ENCODE peak calls at places on chromosomes 11 and 22, in seven cellular contexts. R is heart left ventricle, H is spleen, U is adrenal gland, K is fibroblast of lung, W is endothelial cell of umbilical vein, E is coronary artery. L is an unnamed sample.

GRCh38 chr11:76621866-76622265 is 48.7 kb downstream of the LRRC32 start:
- DNase-seq in W (no peak), U (no peak), K (peak), H (peak), R (no peak), E (no peak), L (no peak)

GRCh38 chr22:31676700-31677099 is 14.7 kb upstream of the PISD start:
- DNase-seq in R (peak), E (peak), H (peak), U (peak), W (peak), K (peak), L (peak)

GRCh38 chr11:6251990-6252473 is 7.6 kb upstream of the CCKBR start:
- DNase-seq in U (peak), R (no peak), E (no peak), W (peak), H (no peak), K (peak), L (no peak)

GRCh38 chr11:79269923-79270322 is 170.9 kb downstream of the TENM4 start:
- DNase-seq in K (no peak), H (no peak), W (no peak), E (no peak), R (no peak), U (no peak), L (no peak)

GRCh38 chr22:25741692-25742626 is at the start of gene MYO18B:
- DNase-seq in E (peak), U (no peak), R (peak), H (no peak), K (no peak), W (no peak), L (no peak)

GRCh38 chr11:100929377-100929776 is 200.2 kb downstream of the PGR start:
- DNase-seq in E (no peak), R (no peak), U (no peak), W (no peak), H (no peak), K (peak), L (peak)

GRCh38 chr11:8327761-8328192 is 64.1 kb upstream of the LMO1 start:
- DNase-seq in K (no peak), W (no peak), E (no peak), U (no peak), R (no peak), H (peak), L (no peak)

GRCh38 chr22:32348031-32348611 is 9.5 kb upstream of the RFPL3 start:
- DNase-seq in W (no peak), K (no peak), E (no peak), H (no peak), U (no peak), R (no peak), L (no peak)

GRCh38 chr11:75583710-75584658 is 21.9 kb downstream of the SERPINH1 start:
- DNase-seq in U (peak), K (peak), R (peak), H (peak), W (peak), E (peak), L (no peak)

GRCh38 chr11:6111635-6112034 is 4.2 kb downstream of the OR56B4 start:
- DNase-seq in W (no peak), R (no peak), E (no peak), K (no peak), H (no peak), U (no peak), L (no peak)

GRCh38 chr11:9362393-9362863 is 22.0 kb upstream of the IPO7 start:
- DNase-seq in W (no peak), U (no peak), R (no peak), E (no peak), H (no peak), K (no peak), L (no peak)
- H3K27ac ChIP-seq in W (peak), U (peak), R (no peak), E (peak), H (no peak), K (peak), L (peak)

GRCh38 chr11:14366936-14367335 is 8.0 kb upstream of the RRAS2 start:
- DNase-seq in U (no peak), E (no peak), H (no peak), R (no peak), W (no peak), K (no peak), L (no peak)
- TF ChIP-seq CTCF in U (no peak), E (no peak), H (no peak), R (no peak), W (no peak), K (no peak), L (no peak)

DNA sequence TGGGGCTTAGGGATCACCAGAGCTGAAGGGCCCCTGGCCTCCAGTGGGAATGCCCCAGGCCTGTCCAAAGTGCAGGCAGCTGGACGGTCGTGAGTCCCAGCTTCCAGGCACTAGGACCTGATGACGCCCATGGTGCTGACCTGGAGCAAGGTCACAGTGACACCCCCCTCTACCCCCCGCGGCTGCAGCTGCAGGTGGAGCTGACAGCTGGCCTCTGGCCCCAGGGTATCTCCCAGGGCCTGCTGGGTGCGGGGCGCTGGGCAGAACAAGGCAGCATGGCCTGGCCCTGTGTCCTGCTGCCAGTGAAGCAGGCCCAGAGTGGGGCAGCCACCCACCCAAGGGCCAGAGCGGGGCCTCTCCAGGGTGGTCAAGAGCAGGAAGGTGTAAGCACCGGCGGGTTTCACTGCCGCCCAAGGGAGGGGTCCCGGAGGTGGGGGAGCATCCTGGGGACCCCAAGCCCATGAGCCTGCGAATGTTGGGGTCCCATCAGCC is 553 bp upstream of the TCIRG1 start:
- DNase-seq in K (no peak), W (peak), H (peak), R (peak), E (no peak), U (peak), L (no peak)
- H3K27ac ChIP-seq in K (peak), W (peak), H (peak), R (peak), E (peak), U (peak), L (peak)

DNA sequence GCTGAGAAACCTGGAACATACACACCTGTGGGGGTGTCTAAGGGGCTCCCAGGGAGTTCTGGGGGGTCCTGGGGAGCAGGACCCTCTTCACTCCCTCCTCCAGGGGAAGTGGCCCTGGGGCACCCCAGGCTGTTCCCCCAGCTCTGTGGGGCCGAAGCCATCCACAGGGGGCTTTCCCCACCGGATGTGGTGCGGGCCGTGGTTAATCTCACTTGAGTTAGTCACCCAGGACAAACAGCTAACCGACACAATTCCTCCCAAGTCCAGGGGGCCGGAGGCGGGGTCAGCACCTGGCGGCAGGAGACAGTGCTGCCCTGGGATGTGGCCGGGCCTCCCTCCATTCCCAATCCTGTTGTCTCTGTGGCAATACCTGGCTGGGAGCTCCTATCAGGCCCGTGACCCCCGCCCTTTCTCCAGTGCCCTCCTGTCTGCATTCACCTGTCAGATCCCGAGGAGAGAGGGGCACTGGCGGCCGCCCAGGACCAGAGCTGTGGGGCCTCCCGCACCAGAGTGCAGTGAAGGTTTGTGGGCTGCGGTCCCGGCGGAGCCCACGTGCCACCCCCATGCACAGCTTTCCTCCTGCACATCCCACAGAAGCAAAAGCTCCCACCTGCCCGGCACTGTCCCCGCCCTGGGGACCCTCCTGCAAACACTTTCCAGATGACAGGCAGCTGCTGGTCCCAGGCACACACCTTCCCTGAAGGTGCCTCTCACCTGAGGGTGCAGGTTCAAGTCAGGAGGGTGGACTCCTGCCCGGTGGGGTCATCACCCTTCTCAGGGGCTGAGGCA is 5.2 kb upstream of the MUC5AC start:
- DNase-seq in K (peak), U (no peak), W (no peak), H (peak), R (no peak), E (peak), L (no peak)
- TF ChIP-seq CTCF in K (no peak), U (no peak), W (no peak), H (no peak), R (no peak), E (no peak), L (no peak)

GRCh38 chr11:63491614-63492372 is 826 bp upstream of the PLAAT5 start:
- DNase-seq in H (no peak), R (no peak), U (no peak), E (no peak), W (no peak), K (peak), L (no peak)
- H3K27ac ChIP-seq in H (no peak), R (no peak), U (no peak), E (no peak), W (no peak), K (no peak), L (no peak)

GRCh38 chr11:17722000-17722643 is 2.8 kb downstream of the MYOD1 start:
- DNase-seq in W (no peak), R (no peak), H (no peak), K (peak), E (no peak), U (no peak), L (peak)
- TF ChIP-seq CTCF in W (peak), R (peak), H (peak), K (peak), E (no peak), U (no peak), L (no peak)

GRCh38 chr11:117016246-117016645 is 82.0 kb downstream of the SIK3 start:
- DNase-seq in U (no peak), H (no peak), K (no peak), R (no peak), W (no peak), E (no peak), L (no peak)
- H3K27ac ChIP-seq in U (no peak), H (no peak), K (no peak), R (no peak), W (no peak), E (no peak), L (no peak)

DNA sequence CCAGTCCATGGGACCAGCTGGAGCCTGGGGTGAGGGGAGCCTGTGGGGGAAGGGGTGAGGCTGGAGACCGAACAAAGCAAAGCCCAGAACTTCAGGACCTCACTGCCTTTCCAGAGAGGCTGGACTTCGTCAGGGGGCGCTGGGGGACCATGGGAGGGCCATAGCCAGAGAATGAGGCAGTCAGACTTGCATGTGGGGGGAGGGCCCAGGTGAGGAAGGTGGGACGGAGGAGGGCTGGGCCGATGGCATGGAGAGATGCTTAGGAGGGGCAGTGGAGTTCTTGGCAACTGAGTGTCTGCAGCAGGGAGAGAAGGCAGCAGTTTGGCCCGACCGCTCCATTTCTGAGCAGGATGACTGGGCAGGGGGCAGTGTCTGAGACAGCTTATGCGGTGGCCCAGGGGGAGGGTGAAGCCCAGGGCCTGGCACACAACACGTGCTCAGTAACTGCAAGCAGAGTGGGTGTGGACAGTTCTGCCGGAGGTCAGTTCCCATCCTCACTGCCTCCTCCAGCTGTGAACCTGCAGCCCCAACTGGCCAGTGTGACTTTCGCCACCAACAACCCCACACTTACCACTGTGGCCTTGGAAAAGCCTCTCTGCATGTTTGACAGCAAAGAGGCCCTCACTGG is 796 bp downstream of the UPK3A start:
- DNase-seq in W (no peak), E (no peak), U (no peak), H (no peak), R (no peak), K (no peak), L (no peak)
- TF ChIP-seq CTCF in W (no peak), E (no peak), U (no peak), H (no peak), R (no peak), K (no peak), L (no peak)

L was measured in RWPE1.